ENCODE peak calls at places on chromosomes 16 and 17, in nine cellular contexts. K, N, D, V, I, P, T, J and R are unnamed samples.

GRCh38 chr17:66373944-66374817 is 71.8 kb downstream of the PRKCA start:
- DNase-seq in K (no peak), N (peak; percentile 29), D (no peak), V (no peak), I (no peak), P (peak; percentile 24), T (peak; percentile 46), J (no peak), R (no peak)

GRCh38 chr17:80071116-80071980 is 30.0 kb upstream of the GAA start:
- DNase-seq in K (peak; percentile 28), N (no peak), D (no peak), V (no peak), I (no peak), P (peak; percentile 52), T (peak; percentile 75), J (no peak), R (no peak)

GRCh38 chr17:80568246-80568645 is 23.6 kb downstream of the RPTOR start:
- DNase-seq in K (no peak), N (no peak), D (no peak), V (no peak), I (no peak), P (no peak), T (no peak), J (no peak), R (no peak)

GRCh38 chr17:31007695-31008373 is 37.0 kb downstream of the RNF135 start:
- DNase-seq in K (no peak), N (no peak), D (no peak), V (no peak), I (no peak), P (no peak), T (no peak), J (no peak), R (no peak)

GRCh38 chr17:2179615-2180295 is 123.8 kb downstream of the SMG6 start:
- DNase-seq in K (peak; percentile 94), N (no peak), D (no peak), V (no peak), I (no peak), P (peak; percentile 91), T (peak; percentile 98), J (peak; percentile 47), R (no peak)

GRCh38 chr16:29729116-29729521 is 16.7 kb downstream of the C16orf54 start:
- DNase-seq in K (no peak), N (no peak), D (no peak), V (no peak), I (peak; percentile 25), P (no peak), T (peak; percentile 68), J (no peak), R (no peak)

GRCh38 chr16:66902648-66903543 is 15.8 kb downstream of the CDH16 start:
- DNase-seq in K (no peak), N (no peak), D (no peak), V (peak; percentile 38), I (no peak), P (no peak), T (no peak), J (no peak), R (no peak)

GRCh38 chr17:760371-760770 is 8.3 kb upstream of the GEMIN4 start:
- DNase-seq in K (no peak), N (no peak), D (no peak), V (peak; percentile 56), I (no peak), P (no peak), T (no peak), J (no peak), R (no peak)

GRCh38 chr17:721540-721937 is 6.9 kb upstream of the VPS53 start:
- DNase-seq in K (no peak), N (no peak), D (no peak), V (no peak), I (peak; percentile 93), P (no peak), T (no peak), J (no peak), R (no peak)

GRCh38 chr16:8859913-8860881 is 8.6 kb downstream of the CARHSP1 start:
- DNase-seq in K (no peak), N (no peak), D (no peak), V (peak; percentile 66), I (peak; percentile 24), P (peak; percentile 69), T (peak; percentile 84), J (no peak), R (no peak)

GRCh38 chr16:20291807-20292206 is 35.5 kb downstream of the GP2 start:
- DNase-seq in K (no peak), N (peak; percentile 9), D (no peak), V (no peak), I (no peak), P (no peak), T (no peak), J (no peak), R (no peak)

GRCh38 chr17:68482576-68483001 is 25.3 kb upstream of the WIPI1 start:
- DNase-seq in K (no peak), N (no peak), D (no peak), V (no peak), I (no peak), P (no peak), T (no peak), J (no peak), R (no peak)

GRCh38 chr17:51397361-51398127 is 137.2 kb downstream of the UTP18 start:
- DNase-seq in K (no peak), N (no peak), D (no peak), V (no peak), I (peak; percentile 64), P (no peak), T (no peak), J (no peak), R (peak; percentile 82)

GRCh38 chr17:40622509-40622928 is 25.1 kb downstream of the SMARCE1 start:
- DNase-seq in K (no peak), N (no peak), D (no peak), V (no peak), I (no peak), P (no peak), T (no peak), J (no peak), R (no peak)

GRCh38 chr17:14321980-14322776 is 21.3 kb downstream of the HS3ST3B1 start:
- DNase-seq in K (no peak), N (no peak), D (no peak), V (no peak), I (no peak), P (no peak), T (no peak), J (no peak), R (no peak)

GRCh38 chr17:44976198-44976597 is 8.1 kb upstream of the C1QL1 start:
- DNase-seq in K (no peak), N (no peak), D (no peak), V (no peak), I (no peak), P (no peak), T (no peak), J (no peak), R (no peak)

GRCh38 chr17:80146121-80147034 is 550 bp downstream of the EIF4A3 start:
- DNase-seq in K (no peak), N (no peak), D (peak; percentile 61), V (no peak), I (no peak), P (no peak), T (peak; percentile 28), J (no peak), R (no peak)

GRCh38 chr16:23496826-23497542 is 13.3 kb downstream of the GGA2 start:
- DNase-seq in K (no peak), N (no peak), D (no peak), V (peak; percentile 41), I (peak; percentile 70), P (peak; percentile 36), T (peak; percentile 64), J (no peak), R (peak; percentile 54)

DNA sequence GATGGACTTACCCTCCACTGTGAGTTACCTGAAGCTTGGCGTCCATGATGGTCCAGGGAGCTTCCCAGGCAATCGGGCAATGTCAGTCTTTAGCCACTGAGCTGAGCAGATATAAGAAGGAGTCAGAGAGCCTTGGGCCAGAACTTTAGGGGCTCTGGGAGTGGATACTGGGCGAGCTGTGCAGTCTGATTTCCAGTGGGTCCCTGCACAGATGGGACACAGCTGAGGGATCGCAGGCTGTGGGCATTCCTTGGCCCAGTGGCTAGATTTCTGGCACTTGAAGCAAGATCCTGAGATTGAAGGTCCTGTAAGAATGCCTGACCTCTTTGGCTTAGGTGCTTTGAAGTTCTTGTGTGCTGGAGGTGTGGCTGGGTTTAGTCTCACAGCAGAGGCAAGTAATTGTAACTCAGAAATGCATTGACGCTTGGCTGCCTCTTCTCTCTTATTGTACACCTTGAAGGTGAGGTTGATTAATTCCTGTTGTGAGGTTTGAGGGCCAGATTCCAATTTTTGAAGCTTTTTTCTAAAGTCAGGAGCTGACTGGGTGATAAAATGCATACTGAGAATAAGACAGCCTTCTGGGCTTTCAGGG is 2283.8 kb downstream of the TP53TG3F start:
- DNase-seq in K (no peak), N (no peak), D (no peak), V (no peak), I (no peak), P (no peak), T (no peak), J (no peak), R (no peak)
- TF ChIP-seq CTCF in K (no peak), N (no peak), D (no peak), V (no peak), I (no peak), P (no peak), T (no peak), J (no peak), R (no peak)

GRCh38 chr17:56000411-56000810 is 152.9 kb upstream of the ANKFN1 start:
- DNase-seq in K (no peak), N (no peak), D (no peak), V (no peak), I (no peak), P (no peak), T (no peak), J (no peak), R (no peak)

DNA sequence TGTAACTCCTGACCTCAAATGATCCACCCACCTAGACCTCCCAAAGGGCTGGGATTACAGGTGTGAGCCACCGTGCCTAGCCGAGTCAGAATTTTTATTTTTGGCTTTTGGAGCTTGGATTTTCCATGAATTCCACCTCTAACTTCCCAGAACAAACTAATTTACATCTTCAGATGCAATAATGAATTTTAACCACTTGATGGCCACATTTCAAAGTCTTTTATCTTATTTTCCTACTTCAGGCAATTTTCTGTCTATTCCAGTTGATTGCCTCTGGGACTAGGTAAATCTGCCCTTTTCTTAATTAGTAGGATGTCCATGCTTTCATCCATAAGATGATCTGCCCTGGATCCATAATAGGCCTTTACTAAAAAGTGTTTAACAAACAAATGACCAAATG is 156.4 kb upstream of the ANKFN1 start:
- DNase-seq in K (no peak), N (no peak), D (no peak), V (no peak), I (no peak), P (no peak), T (no peak), J (no peak), R (no peak)
- TF ChIP-seq CTCF in K (peak; percentile 18), N (peak; percentile 29), D (no peak), V (no peak), I (peak; percentile 23), P (no peak), T (no peak), J (peak; percentile 23), R (no peak)

GRCh38 chr17:3545151-3545550 is 12.5 kb downstream of the TRPV3 start:
- DNase-seq in K (no peak), N (no peak), D (no peak), V (no peak), I (no peak), P (no peak), T (no peak), J (no peak), R (no peak)
- TF ChIP-seq CTCF in K (no peak), N (no peak), D (no peak), V (no peak), I (no peak), P (no peak), T (no peak), J (no peak), R (no peak)

GRCh38 chr17:19237389-19238166 is 412 bp downstream of the EPN2 start:
- DNase-seq in K (no peak), N (no peak), D (peak; percentile 74), V (peak; percentile 87), I (peak; percentile 26), P (peak; percentile 37), T (no peak), J (peak; percentile 43), R (no peak)
- TF ChIP-seq CTCF in K (no peak), N (peak; percentile 37), D (no peak), V (no peak), I (peak; percentile 15), P (peak; percentile 41), T (peak; percentile 6), J (no peak), R (no peak)